ENCODE peak calls at places on chromosome 12, in eight cellular contexts. W is fibroblast of lung, C is Ammon's horn, P is smooth muscle cell of the brain vasculature, B is heart left ventricle, S is HFFc6, X is HuH-7, I is AG08396. E is an unnamed sample.
A peak's percentile ranks its signal among the peaks of the same experiment; 100 is the strongest.

GRCh38 chr12:32486158-32486557 is 86.8 kb downstream of the FGD4 start:
- DNase-seq in S (no peak), X (no peak), I (no peak), B (no peak), C (no peak), W (no peak), P (no peak), E (no peak)

GRCh38 chr12:27400856-27401255 is 45.7 kb upstream of the SMCO2 start:
- DNase-seq in B (no peak), C (no peak), W (no peak), S (no peak), I (no peak), X (no peak), P (no peak), E (no peak)

GRCh38 chr12:46983393-46983793 is 96.0 kb upstream of the PCED1B start:
- DNase-seq in W (no peak), P (no peak), C (no peak), I (no peak), S (no peak), B (no peak), X (no peak), E (no peak)

GRCh38 chr12:68440068-68440581 is 108.0 kb upstream of the MDM1 start:
- DNase-seq in W (peak; percentile 24), C (no peak), B (no peak), I (peak; percentile 40), X (no peak), P (no peak), S (peak; percentile 22), E (no peak)

GRCh38 chr12:22658214-22658613 is 33.2 kb downstream of the ETNK1 start:
- DNase-seq in C (no peak), I (peak; percentile 16), P (no peak), B (no peak), S (peak; percentile 80), X (no peak), W (peak; percentile 51), E (peak; percentile 45)

GRCh38 chr12:94336201-94336915 is 123.3 kb downstream of the CEP83 start:
- DNase-seq in S (no peak), P (no peak), B (no peak), C (no peak), I (peak; percentile 13), X (no peak), W (peak; percentile 61), E (no peak)

GRCh38 chr12:55132816-55133215 is 6.6 kb downstream of the OR9K2 start:
- DNase-seq in X (no peak), C (no peak), B (no peak), I (no peak), S (no peak), W (no peak), P (no peak), E (no peak)

GRCh38 chr12:121800694-121801600 is 2.9 kb upstream of the SETD1B start:
- DNase-seq in X (no peak), S (peak; percentile 77), I (peak; percentile 83), B (peak; percentile 85), C (peak; percentile 83), P (no peak), W (peak; percentile 86), E (no peak)

GRCh38 chr12:57448669-57449068 is 6.4 kb upstream of the INHBE start:
- DNase-seq in P (no peak), C (no peak), I (no peak), S (no peak), B (no peak), X (no peak), W (no peak), E (no peak)

GRCh38 chr12:14873440-14874185 is 12.0 kb downstream of the MGP start:
- DNase-seq in S (no peak), W (peak; percentile 21), P (no peak), C (no peak), I (no peak), B (no peak), X (no peak), E (no peak)

GRCh38 chr12:6643569-6644256 is 3.5 kb downstream of the ACRBP start:
- DNase-seq in X (no peak), P (no peak), W (no peak), S (no peak), B (peak; percentile 23), I (no peak), C (peak; percentile 61), E (no peak)

GRCh38 chr12:123780956-123781355 is 18.9 kb downstream of the DNAH10 start:
- DNase-seq in X (no peak), I (no peak), S (no peak), P (no peak), C (peak; percentile 30), B (no peak), W (no peak), E (no peak)

GRCh38 chr12:88638388-88638787 is 58.1 kb upstream of the KITLG start:
- DNase-seq in S (no peak), I (no peak), C (no peak), W (peak; percentile 31), P (no peak), B (peak; percentile 5), X (no peak), E (no peak)

GRCh38 chr12:52180971-52181628 is 10.7 kb downstream of the KRT80 start:
- DNase-seq in S (no peak), P (no peak), I (no peak), B (no peak), X (no peak), C (no peak), W (no peak), E (no peak)

GRCh38 chr12:91179315-91179714 is 3.3 kb downstream of the DCN start:
- DNase-seq in C (no peak), I (peak; percentile 8), B (no peak), W (peak; percentile 66), X (no peak), P (no peak), S (peak; percentile 2), E (no peak)

GRCh38 chr12:26122681-26123481 is 2.0 kb downstream of the BHLHE41 start:
- DNase-seq in P (peak; percentile 52), I (peak; percentile 62), X (peak; percentile 62), W (peak; percentile 79), S (peak; percentile 68), C (peak; percentile 87), B (peak; percentile 72), E (peak; percentile 33)

GRCh38 chr12:106281056-106281782 is 21.3 kb upstream of the TCP11L2 start:
- DNase-seq in B (no peak), X (no peak), P (no peak), S (no peak), W (no peak), C (no peak), I (no peak), E (no peak)

GRCh38 chr12:119178544-119179334 is at the start of gene HSPB8:
- DNase-seq in X (peak; percentile 54), S (peak; percentile 95), I (peak; percentile 94), B (peak; percentile 94), P (peak; percentile 41), W (peak; percentile 94), C (peak; percentile 72), E (peak; percentile 76)

GRCh38 chr12:131642101-131642540 is 68.8 kb upstream of the SFSWAP start:
- DNase-seq in S (no peak), X (peak; percentile 10), C (no peak), I (no peak), B (no peak), P (no peak), W (no peak), E (peak; percentile 58)

GRCh38 chr12:72288911-72289310 is 16.7 kb downstream of the TRHDE start:
- DNase-seq in B (no peak), P (no peak), C (no peak), S (no peak), X (no peak), I (no peak), W (peak; percentile 66), E (no peak)

GRCh38 chr12:53695148-53696138 is 19.6 kb upstream of the ATP5MC2 start:
- DNase-seq in P (no peak), S (peak; percentile 47), B (no peak), C (no peak), I (peak; percentile 77), X (peak; percentile 59), W (peak; percentile 56), E (peak; percentile 29)

GRCh38 chr12:124745891-124746570 is 117.6 kb downstream of the SCARB1 start:
- DNase-seq in I (peak; percentile 94), S (peak; percentile 89), B (peak; percentile 95), W (peak; percentile 93), X (peak; percentile 69), P (peak; percentile 69), C (peak; percentile 98), E (peak; percentile 95)

GRCh38 chr12:69240625-69240984 is 1.2 kb downstream of the CPSF6 start:
- DNase-seq in S (no peak), X (peak; percentile 23), I (no peak), C (peak; percentile 27), W (peak; percentile 20), B (no peak), P (no peak), E (peak; percentile 13)

GRCh38 chr12:67625004-67625403 is 23.5 kb upstream of the DYRK2 start:
- DNase-seq in X (no peak), P (no peak), S (no peak), I (no peak), C (no peak), W (no peak), B (no peak), E (no peak)

GRCh38 chr12:110197003-110197402 is 72.8 kb downstream of the IFT81 start:
- DNase-seq in B (no peak), C (no peak), W (no peak), I (no peak), S (no peak), X (no peak), P (no peak), E (no peak)

GRCh38 chr12:65839027-65839426 is 14.7 kb downstream of the HMGA2 start:
- DNase-seq in P (no peak), C (no peak), B (no peak), X (no peak), I (no peak), S (no peak), W (no peak), E (no peak)

GRCh38 chr12:57517187-57517586 is 3.1 kb downstream of the DDIT3 start:
- DNase-seq in I (peak; percentile 44), C (no peak), B (no peak), P (no peak), W (peak; percentile 66), S (peak; percentile 64), X (no peak), E (peak; percentile 51)

GRCh38 chr12:46304080-46304479 is 35.2 kb upstream of the SLC38A1 start:
- DNase-seq in S (no peak), P (no peak), I (no peak), W (peak; percentile 34), C (no peak), X (no peak), B (no peak), E (no peak)

GRCh38 chr12:7229741-7230140 is 40.3 kb downstream of the PEX5 start:
- DNase-seq in C (no peak), P (no peak), X (no peak), S (no peak), W (no peak), I (no peak), B (no peak), E (no peak)

GRCh38 chr12:104605685-104606084 is 148.9 kb downstream of the CHST11 start:
- DNase-seq in S (no peak), X (no peak), I (peak; percentile 24), B (peak; percentile 62), W (peak; percentile 31), C (peak; percentile 65), P (no peak), E (peak; percentile 20)

GRCh38 chr12:32270818-32271710 is 128.3 kb upstream of the FGD4 start:
- DNase-seq in I (no peak), W (peak; percentile 9), B (no peak), P (no peak), C (peak; percentile 77), X (peak; percentile 26), S (peak; percentile 17), E (no peak)

GRCh38 chr12:75526655-75527511 is 15.5 kb upstream of the KRR1 start:
- DNase-seq in X (peak; percentile 20), W (peak; percentile 88), P (peak; percentile 35), S (peak; percentile 61), C (peak; percentile 57), B (no peak), I (peak; percentile 22), E (peak; percentile 70)

GRCh38 chr12:95739561-95740313 is 50.8 kb downstream of the NTN4 start:
- DNase-seq in I (no peak), S (no peak), P (no peak), W (no peak), C (peak; percentile 74), X (no peak), B (peak; percentile 63), E (no peak)

GRCh38 chr12:89748791-89749190 is 40.2 kb upstream of the ATP2B1 start:
- DNase-seq in C (no peak), W (no peak), P (no peak), I (no peak), S (no peak), B (no peak), X (no peak), E (no peak)